ENCODE peak calls at places on chromosomes 5 and 9, in eight cellular contexts. One of them, this sample, is unnamed.

GRCh38 chr5:150021491-150022162 is 21.1 kb downstream of the HMGXB3 start:
- DNase-seq in ovary: no peak
- DNase-seq in naive thymus-derived CD4-positive, alpha-beta T cell: no peak
- DNase-seq in A673: peak; percentile 96
- DNase-seq in HepG2: no peak
- DNase-seq in right lobe of liver: no peak
- DNase-seq in thyroid gland: peak; percentile 29
- DNase-seq in CD8-positive, alpha-beta memory T cell: no peak
- DNase-seq in this sample: no peak

GRCh38 chr5:112931473-112931872 is 9.4 kb upstream of the REEP5 start:
- DNase-seq in ovary: no peak
- DNase-seq in naive thymus-derived CD4-positive, alpha-beta T cell: no peak
- DNase-seq in A673: peak; percentile 21
- DNase-seq in HepG2: no peak
- DNase-seq in right lobe of liver: no peak
- DNase-seq in thyroid gland: no peak
- DNase-seq in CD8-positive, alpha-beta memory T cell: no peak
- DNase-seq in this sample: peak; percentile 19

GRCh38 chr5:38724301-38725030 is 121.3 kb upstream of the OSMR start:
- DNase-seq in ovary: no peak
- DNase-seq in naive thymus-derived CD4-positive, alpha-beta T cell: no peak
- DNase-seq in A673: peak; percentile 87
- DNase-seq in HepG2: no peak
- DNase-seq in right lobe of liver: no peak
- DNase-seq in thyroid gland: no peak
- DNase-seq in CD8-positive, alpha-beta memory T cell: no peak
- DNase-seq in this sample: no peak

GRCh38 chr9:25225938-25226760 is 452.1 kb downstream of the TUSC1 start:
- DNase-seq in ovary: no peak
- DNase-seq in naive thymus-derived CD4-positive, alpha-beta T cell: no peak
- DNase-seq in A673: no peak
- DNase-seq in HepG2: no peak
- DNase-seq in right lobe of liver: no peak
- DNase-seq in thyroid gland: no peak
- DNase-seq in CD8-positive, alpha-beta memory T cell: no peak
- DNase-seq in this sample: no peak

GRCh38 chr5:137051165-137051564 is 448.0 kb downstream of the SPOCK1 start:
- DNase-seq in ovary: no peak
- DNase-seq in naive thymus-derived CD4-positive, alpha-beta T cell: no peak
- DNase-seq in A673: no peak
- DNase-seq in HepG2: peak; percentile 5
- DNase-seq in right lobe of liver: no peak
- DNase-seq in thyroid gland: no peak
- DNase-seq in CD8-positive, alpha-beta memory T cell: no peak
- DNase-seq in this sample: no peak

GRCh38 chr9:94926457-94926852 is 200.0 kb downstream of the AOPEP start:
- DNase-seq in ovary: no peak
- DNase-seq in naive thymus-derived CD4-positive, alpha-beta T cell: no peak
- DNase-seq in A673: no peak
- DNase-seq in HepG2: no peak
- DNase-seq in right lobe of liver: peak; percentile 67
- DNase-seq in thyroid gland: no peak
- DNase-seq in CD8-positive, alpha-beta memory T cell: no peak
- DNase-seq in this sample: no peak

GRCh38 chr9:134877541-134877940 is 3.1 kb upstream of the FCN2 start:
- DNase-seq in ovary: no peak
- DNase-seq in naive thymus-derived CD4-positive, alpha-beta T cell: no peak
- DNase-seq in A673: no peak
- DNase-seq in HepG2: no peak
- DNase-seq in right lobe of liver: no peak
- DNase-seq in thyroid gland: no peak
- DNase-seq in CD8-positive, alpha-beta memory T cell: no peak
- DNase-seq in this sample: no peak

GRCh38 chr5:164377746-164378145 is 872.3 kb downstream of the MAT2B start:
- DNase-seq in ovary: no peak
- DNase-seq in naive thymus-derived CD4-positive, alpha-beta T cell: no peak
- DNase-seq in A673: no peak
- DNase-seq in HepG2: no peak
- DNase-seq in right lobe of liver: no peak
- DNase-seq in thyroid gland: no peak
- DNase-seq in CD8-positive, alpha-beta memory T cell: no peak
- DNase-seq in this sample: no peak

GRCh38 chr9:129102791-129103594 is 7.6 kb downstream of the CRAT start:
- DNase-seq in ovary: no peak
- DNase-seq in naive thymus-derived CD4-positive, alpha-beta T cell: no peak
- DNase-seq in A673: peak; percentile 76
- DNase-seq in HepG2: peak; percentile 61
- DNase-seq in right lobe of liver: no peak
- DNase-seq in thyroid gland: peak; percentile 36
- DNase-seq in CD8-positive, alpha-beta memory T cell: no peak
- DNase-seq in this sample: peak; percentile 62

GRCh38 chr5:62521319-62521718 is 57.3 kb upstream of the LRRC70 start:
- DNase-seq in ovary: no peak
- DNase-seq in naive thymus-derived CD4-positive, alpha-beta T cell: no peak
- DNase-seq in A673: no peak
- DNase-seq in HepG2: no peak
- DNase-seq in right lobe of liver: no peak
- DNase-seq in thyroid gland: no peak
- DNase-seq in CD8-positive, alpha-beta memory T cell: no peak
- DNase-seq in this sample: no peak

GRCh38 chr5:77907786-77908185 is 131.6 kb upstream of the TBCA start:
- DNase-seq in ovary: no peak
- DNase-seq in naive thymus-derived CD4-positive, alpha-beta T cell: no peak
- DNase-seq in A673: no peak
- DNase-seq in HepG2: no peak
- DNase-seq in right lobe of liver: no peak
- DNase-seq in thyroid gland: no peak
- DNase-seq in CD8-positive, alpha-beta memory T cell: no peak
- DNase-seq in this sample: no peak

GRCh38 chr5:87184544-87184943 is 83.1 kb upstream of the RASA1 start:
- DNase-seq in ovary: no peak
- DNase-seq in naive thymus-derived CD4-positive, alpha-beta T cell: no peak
- DNase-seq in A673: no peak
- DNase-seq in HepG2: no peak
- DNase-seq in right lobe of liver: no peak
- DNase-seq in thyroid gland: no peak
- DNase-seq in CD8-positive, alpha-beta memory T cell: no peak
- DNase-seq in this sample: no peak

GRCh38 chr9:112971415-112971814 is 40.6 kb downstream of the ZNF883 start:
- DNase-seq in ovary: no peak
- DNase-seq in naive thymus-derived CD4-positive, alpha-beta T cell: no peak
- DNase-seq in A673: peak; percentile 36
- DNase-seq in HepG2: peak; percentile 5
- DNase-seq in right lobe of liver: no peak
- DNase-seq in thyroid gland: peak; percentile 12
- DNase-seq in CD8-positive, alpha-beta memory T cell: no peak
- DNase-seq in this sample: peak; percentile 22

DNA sequence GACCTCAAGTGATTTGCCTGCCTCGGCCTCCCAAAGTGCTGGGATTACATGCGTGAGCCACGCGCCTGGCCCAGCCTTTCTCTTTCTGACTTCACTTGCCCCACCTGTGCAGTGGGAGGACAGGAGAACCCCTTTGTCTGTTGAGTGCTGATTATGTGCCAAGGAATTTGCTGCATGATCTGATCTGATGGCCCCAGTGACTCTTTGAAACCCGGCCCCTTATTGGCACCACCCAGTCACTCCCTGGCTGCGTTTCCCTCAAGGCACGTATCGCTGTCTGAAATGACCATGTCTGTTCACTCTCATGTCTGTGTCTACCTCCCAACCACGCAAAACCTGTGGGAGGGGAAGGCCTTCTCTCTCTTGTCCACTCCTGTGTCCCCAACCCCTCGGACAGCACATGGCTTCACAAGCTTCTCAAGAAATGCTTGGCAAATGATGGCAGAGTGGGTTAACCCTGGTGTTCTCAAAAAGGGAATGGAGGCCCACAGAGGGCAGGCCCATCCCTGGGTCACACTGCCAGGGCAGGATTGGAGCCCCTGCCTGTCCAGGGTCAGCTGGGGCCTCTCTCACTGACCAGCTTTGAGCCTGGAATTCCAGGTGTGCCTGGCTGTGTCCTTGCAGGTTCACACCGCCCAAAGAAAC is 21.9 kb downstream of the NEK6 start:
- DNase-seq in ovary: no peak
- DNase-seq in naive thymus-derived CD4-positive, alpha-beta T cell: no peak
- DNase-seq in A673: no peak
- DNase-seq in HepG2: no peak
- DNase-seq in right lobe of liver: no peak
- DNase-seq in thyroid gland: no peak
- DNase-seq in CD8-positive, alpha-beta memory T cell: no peak
- DNase-seq in this sample: no peak
- H3K4me1 ChIP-seq in ovary: peaks cover 34% of the 10 kb centered on the region
- H3K4me1 ChIP-seq in naive thymus-derived CD4-positive, alpha-beta T cell: peaks cover under 1% of the 10 kb centered on the region
- H3K4me1 ChIP-seq in A673: peaks cover 29% of the 10 kb centered on the region
- H3K4me1 ChIP-seq in HepG2: peaks cover 93% of the 10 kb centered on the region
- H3K4me1 ChIP-seq in right lobe of liver: peaks cover 29% of the 10 kb centered on the region
- H3K4me1 ChIP-seq in thyroid gland: peaks cover 20% of the 10 kb centered on the region
- H3K4me1 ChIP-seq in CD8-positive, alpha-beta memory T cell: no peaks in the 10 kb centered on the region
- H3K4me1 ChIP-seq in this sample: no peaks in the 10 kb centered on the region

GRCh38 chr5:2536632-2537031 is 214.8 kb downstream of the IRX2 start:
- DNase-seq in ovary: no peak
- DNase-seq in naive thymus-derived CD4-positive, alpha-beta T cell: no peak
- DNase-seq in A673: no peak
- DNase-seq in HepG2: no peak
- DNase-seq in right lobe of liver: no peak
- DNase-seq in thyroid gland: no peak
- DNase-seq in CD8-positive, alpha-beta memory T cell: no peak
- DNase-seq in this sample: no peak
- H3K4me1 ChIP-seq in ovary: no peaks in the 10 kb centered on the region
- H3K4me1 ChIP-seq in naive thymus-derived CD4-positive, alpha-beta T cell: no peaks in the 10 kb centered on the region
- H3K4me1 ChIP-seq in A673: no peaks in the 10 kb centered on the region
- H3K4me1 ChIP-seq in HepG2: no peaks in the 10 kb centered on the region
- H3K4me1 ChIP-seq in right lobe of liver: no peaks in the 10 kb centered on the region
- H3K4me1 ChIP-seq in thyroid gland: no peaks in the 10 kb centered on the region
- H3K4me1 ChIP-seq in CD8-positive, alpha-beta memory T cell: no peaks in the 10 kb centered on the region
- H3K4me1 ChIP-seq in this sample: no peaks in the 10 kb centered on the region

GRCh38 chr5:140249536-140249935 is 53.4 kb downstream of the PFDN1 start:
- DNase-seq in ovary: no peak
- DNase-seq in naive thymus-derived CD4-positive, alpha-beta T cell: no peak
- DNase-seq in A673: no peak
- DNase-seq in HepG2: no peak
- DNase-seq in right lobe of liver: no peak
- DNase-seq in thyroid gland: no peak
- DNase-seq in CD8-positive, alpha-beta memory T cell: no peak
- DNase-seq in this sample: no peak
- H3K4me1 ChIP-seq in ovary: peaks cover 5% of the 10 kb centered on the region
- H3K4me1 ChIP-seq in naive thymus-derived CD4-positive, alpha-beta T cell: peaks cover 8% of the 10 kb centered on the region
- H3K4me1 ChIP-seq in A673: peaks cover 18% of the 10 kb centered on the region
- H3K4me1 ChIP-seq in HepG2: peaks cover 5% of the 10 kb centered on the region
- H3K4me1 ChIP-seq in right lobe of liver: no peaks in the 10 kb centered on the region
- H3K4me1 ChIP-seq in thyroid gland: peaks cover 21% of the 10 kb centered on the region
- H3K4me1 ChIP-seq in CD8-positive, alpha-beta memory T cell: peaks cover 23% of the 10 kb centered on the region
- H3K4me1 ChIP-seq in this sample: peaks cover 3% of the 10 kb centered on the region

GRCh38 chr9:19552282-19552681 is 143.5 kb downstream of the ACER2 start:
- DNase-seq in ovary: no peak
- DNase-seq in naive thymus-derived CD4-positive, alpha-beta T cell: no peak
- DNase-seq in A673: no peak
- DNase-seq in HepG2: no peak
- DNase-seq in right lobe of liver: no peak
- DNase-seq in thyroid gland: no peak
- DNase-seq in CD8-positive, alpha-beta memory T cell: no peak
- DNase-seq in this sample: no peak

GRCh38 chr9:19552693-19553092 is 143.9 kb downstream of the ACER2 start:
- DNase-seq in ovary: no peak
- DNase-seq in naive thymus-derived CD4-positive, alpha-beta T cell: no peak
- DNase-seq in A673: no peak
- DNase-seq in HepG2: no peak
- DNase-seq in right lobe of liver: no peak
- DNase-seq in thyroid gland: no peak
- DNase-seq in CD8-positive, alpha-beta memory T cell: no peak
- DNase-seq in this sample: no peak

GRCh38 chr9:19553441-19553840 is 144.6 kb downstream of the ACER2 start:
- DNase-seq in ovary: no peak
- DNase-seq in naive thymus-derived CD4-positive, alpha-beta T cell: no peak
- DNase-seq in A673: no peak
- DNase-seq in HepG2: no peak
- DNase-seq in right lobe of liver: no peak
- DNase-seq in thyroid gland: no peak
- DNase-seq in CD8-positive, alpha-beta memory T cell: no peak
- DNase-seq in this sample: no peak

GRCh38 chr9:19550009-19550408 is 141.2 kb downstream of the ACER2 start:
- DNase-seq in ovary: no peak
- DNase-seq in naive thymus-derived CD4-positive, alpha-beta T cell: no peak
- DNase-seq in A673: no peak
- DNase-seq in HepG2: no peak
- DNase-seq in right lobe of liver: no peak
- DNase-seq in thyroid gland: no peak
- DNase-seq in CD8-positive, alpha-beta memory T cell: no peak
- DNase-seq in this sample: no peak

DNA sequence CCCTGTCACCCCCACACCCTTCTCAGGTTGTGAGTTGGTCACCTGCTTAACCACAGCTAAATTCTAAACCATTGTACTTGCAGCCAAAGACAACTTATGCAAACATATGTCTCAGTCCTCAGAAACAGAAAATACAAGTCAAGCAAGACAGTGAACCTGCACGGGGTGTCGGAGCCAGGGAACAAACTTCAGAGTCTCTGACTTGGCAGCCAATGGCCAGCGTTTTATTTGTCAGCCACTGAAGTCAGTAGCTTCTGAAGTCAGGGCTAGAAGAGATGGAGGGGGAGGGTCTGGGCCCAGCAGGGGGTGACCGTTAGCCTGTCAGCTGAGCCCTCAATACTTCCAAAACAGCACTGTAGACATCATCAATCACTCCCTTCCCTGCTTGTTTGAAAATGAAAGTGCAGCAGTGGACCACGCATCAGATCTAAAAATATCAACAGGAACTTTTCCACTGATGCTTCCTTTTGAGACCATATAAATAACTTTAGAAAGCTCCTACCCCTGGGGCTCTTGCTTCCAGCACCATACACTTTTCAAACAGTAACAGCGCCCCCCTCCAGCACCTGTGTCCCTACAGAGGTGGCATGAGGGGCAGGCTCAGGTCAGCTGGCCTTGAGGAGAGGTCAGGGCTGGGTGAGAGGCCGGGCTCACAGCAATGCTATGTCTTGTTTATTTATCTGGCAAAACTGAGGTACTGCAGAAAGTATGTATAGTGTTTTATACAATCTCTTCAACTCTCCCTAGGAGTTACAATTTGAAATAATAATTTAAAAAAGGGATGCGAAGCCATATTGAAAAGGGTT is 142.5 kb downstream of the ACER2 start:
- DNase-seq in ovary: no peak
- DNase-seq in naive thymus-derived CD4-positive, alpha-beta T cell: no peak
- DNase-seq in A673: no peak
- DNase-seq in HepG2: peak; percentile 27
- DNase-seq in right lobe of liver: no peak
- DNase-seq in thyroid gland: no peak
- DNase-seq in CD8-positive, alpha-beta memory T cell: no peak
- DNase-seq in this sample: no peak
- H3K4me1 ChIP-seq in ovary: no peaks in the 10 kb centered on the region
- H3K4me1 ChIP-seq in naive thymus-derived CD4-positive, alpha-beta T cell: no peaks in the 10 kb centered on the region
- H3K4me1 ChIP-seq in A673: no peaks in the 10 kb centered on the region
- H3K4me1 ChIP-seq in HepG2: no peaks in the 10 kb centered on the region
- H3K4me1 ChIP-seq in right lobe of liver: no peaks in the 10 kb centered on the region
- H3K4me1 ChIP-seq in thyroid gland: no peaks in the 10 kb centered on the region
- H3K4me1 ChIP-seq in CD8-positive, alpha-beta memory T cell: no peaks in the 10 kb centered on the region
- H3K4me1 ChIP-seq in this sample: peaks cover 10% of the 10 kb centered on the region

DNA sequence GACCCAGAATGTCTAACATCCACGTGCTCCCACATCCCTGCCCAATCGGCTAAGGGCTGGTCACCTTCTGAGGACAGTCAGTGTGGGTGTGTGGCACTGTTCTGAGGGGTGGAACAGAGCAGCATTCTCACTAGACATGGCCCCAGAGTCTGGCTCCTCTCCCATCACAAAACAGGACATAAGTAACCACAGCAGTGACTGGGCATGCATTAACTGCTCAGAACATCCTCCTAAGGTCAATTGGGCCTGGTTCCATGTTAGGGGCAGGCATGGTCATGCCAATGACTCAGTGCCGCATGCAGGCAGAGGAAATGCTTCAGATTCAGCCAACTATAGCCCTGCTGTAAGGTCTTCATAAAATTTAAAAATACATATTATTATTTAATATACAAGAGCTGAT is 12.9 kb downstream of the MACROH2A1 start:
- DNase-seq in ovary: no peak
- DNase-seq in naive thymus-derived CD4-positive, alpha-beta T cell: no peak
- DNase-seq in A673: no peak
- DNase-seq in HepG2: no peak
- DNase-seq in right lobe of liver: no peak
- DNase-seq in thyroid gland: no peak
- DNase-seq in CD8-positive, alpha-beta memory T cell: no peak
- DNase-seq in this sample: no peak
- H3K4me1 ChIP-seq in ovary: peaks cover 8% of the 10 kb centered on the region
- H3K4me1 ChIP-seq in naive thymus-derived CD4-positive, alpha-beta T cell: no peaks in the 10 kb centered on the region
- H3K4me1 ChIP-seq in A673: no peaks in the 10 kb centered on the region
- H3K4me1 ChIP-seq in HepG2: peaks cover 2% of the 10 kb centered on the region
- H3K4me1 ChIP-seq in right lobe of liver: no peaks in the 10 kb centered on the region
- H3K4me1 ChIP-seq in thyroid gland: no peaks in the 10 kb centered on the region
- H3K4me1 ChIP-seq in CD8-positive, alpha-beta memory T cell: peaks cover 16% of the 10 kb centered on the region
- H3K4me1 ChIP-seq in this sample: peaks cover 59% of the 10 kb centered on the region